ENCODE peak calls at places on chromosomes 2 and 18, in ten cellular contexts. One of them, this sample, is unnamed.
A peak's percentile ranks its signal among the peaks of the same experiment; 100 is the strongest.

GRCh38 chr2:6896930-6897759 is 19.6 kb downstream of the RSAD2 start:
- ATAC-seq in heart right ventricle: peak; percentile 58
- ATAC-seq in Panc1: no peak
- ATAC-seq in SK-N-SH treated with all-trans-retinoic acid at 6 μM for 48 hours: peak; percentile 74
- ATAC-seq in foreskin keratinocyte: no peak
- ATAC-seq in upper lobe of left lung: no peak
- ATAC-seq in activated naive CD8-positive, alpha-beta T cell treated with anti-CD3 and anti-CD28 coated beads, Interleukin-2, amount 10 ng/mL, durations not matched to agents 7 days and 5 days: no peak
- ATAC-seq in activated CD4-positive, alpha-beta T cell treated with anti-CD3 and anti-CD28 coated beads for 36 hours: peak; percentile 69
- ATAC-seq in CD8-positive, alpha-beta T cell: peak; percentile 58
- ATAC-seq in effector memory CD8-positive, alpha-beta T cell: peak; percentile 49
- ATAC-seq in this sample: no peak

GRCh38 chr2:133773862-133774674 is 205.8 kb upstream of the NCKAP5 start:
- ATAC-seq in heart right ventricle: peak; percentile 86
- ATAC-seq in Panc1: no peak
- ATAC-seq in SK-N-SH treated with all-trans-retinoic acid at 6 μM for 48 hours: no peak
- ATAC-seq in foreskin keratinocyte: no peak
- ATAC-seq in upper lobe of left lung: no peak
- ATAC-seq in activated naive CD8-positive, alpha-beta T cell treated with anti-CD3 and anti-CD28 coated beads, Interleukin-2, amount 10 ng/mL, durations not matched to agents 7 days and 5 days: no peak
- ATAC-seq in activated CD4-positive, alpha-beta T cell treated with anti-CD3 and anti-CD28 coated beads for 36 hours: no peak
- ATAC-seq in CD8-positive, alpha-beta T cell: no peak
- ATAC-seq in effector memory CD8-positive, alpha-beta T cell: no peak
- ATAC-seq in this sample: no peak

GRCh38 chr2:218329027-218329825 is 27.4 kb upstream of the CATIP start:
- ATAC-seq in heart right ventricle: no peak
- ATAC-seq in Panc1: peak; percentile 27
- ATAC-seq in SK-N-SH treated with all-trans-retinoic acid at 6 μM for 48 hours: no peak
- ATAC-seq in foreskin keratinocyte: no peak
- ATAC-seq in upper lobe of left lung: peak; percentile 77
- ATAC-seq in activated naive CD8-positive, alpha-beta T cell treated with anti-CD3 and anti-CD28 coated beads, Interleukin-2, amount 10 ng/mL, durations not matched to agents 7 days and 5 days: no peak
- ATAC-seq in activated CD4-positive, alpha-beta T cell treated with anti-CD3 and anti-CD28 coated beads for 36 hours: no peak
- ATAC-seq in CD8-positive, alpha-beta T cell: no peak
- ATAC-seq in effector memory CD8-positive, alpha-beta T cell: no peak
- ATAC-seq in this sample: no peak

GRCh38 chr2:78992451-78992806 is 33.1 kb upstream of the REG3G start:
- ATAC-seq in heart right ventricle: no peak
- ATAC-seq in Panc1: peak; percentile 89
- ATAC-seq in SK-N-SH treated with all-trans-retinoic acid at 6 μM for 48 hours: no peak
- ATAC-seq in foreskin keratinocyte: no peak
- ATAC-seq in upper lobe of left lung: no peak
- ATAC-seq in activated naive CD8-positive, alpha-beta T cell treated with anti-CD3 and anti-CD28 coated beads, Interleukin-2, amount 10 ng/mL, durations not matched to agents 7 days and 5 days: no peak
- ATAC-seq in activated CD4-positive, alpha-beta T cell treated with anti-CD3 and anti-CD28 coated beads for 36 hours: no peak
- ATAC-seq in CD8-positive, alpha-beta T cell: no peak
- ATAC-seq in effector memory CD8-positive, alpha-beta T cell: no peak
- ATAC-seq in this sample: no peak

GRCh38 chr2:38146917-38147307 is 71.0 kb upstream of the CYP1B1 start:
- ATAC-seq in heart right ventricle: peak; percentile 85
- ATAC-seq in Panc1: peak; percentile 97
- ATAC-seq in SK-N-SH treated with all-trans-retinoic acid at 6 μM for 48 hours: peak; percentile 98
- ATAC-seq in foreskin keratinocyte: peak; percentile 97
- ATAC-seq in upper lobe of left lung: peak; percentile 81
- ATAC-seq in activated naive CD8-positive, alpha-beta T cell treated with anti-CD3 and anti-CD28 coated beads, Interleukin-2, amount 10 ng/mL, durations not matched to agents 7 days and 5 days: no peak
- ATAC-seq in activated CD4-positive, alpha-beta T cell treated with anti-CD3 and anti-CD28 coated beads for 36 hours: peak; percentile 65
- ATAC-seq in CD8-positive, alpha-beta T cell: no peak
- ATAC-seq in effector memory CD8-positive, alpha-beta T cell: no peak
- ATAC-seq in this sample: peak; percentile 66

GRCh38 chr2:168330624-168331423 is 83.4 kb upstream of the STK39 start:
- ATAC-seq in heart right ventricle: no peak
- ATAC-seq in Panc1: no peak
- ATAC-seq in SK-N-SH treated with all-trans-retinoic acid at 6 μM for 48 hours: no peak
- ATAC-seq in foreskin keratinocyte: no peak
- ATAC-seq in upper lobe of left lung: no peak
- ATAC-seq in activated naive CD8-positive, alpha-beta T cell treated with anti-CD3 and anti-CD28 coated beads, Interleukin-2, amount 10 ng/mL, durations not matched to agents 7 days and 5 days: no peak
- ATAC-seq in activated CD4-positive, alpha-beta T cell treated with anti-CD3 and anti-CD28 coated beads for 36 hours: peak; percentile 68
- ATAC-seq in CD8-positive, alpha-beta T cell: no peak
- ATAC-seq in effector memory CD8-positive, alpha-beta T cell: no peak
- ATAC-seq in this sample: no peak

GRCh38 chr2:212005077-212005671 is 533.4 kb downstream of the ERBB4 start:
- ATAC-seq in heart right ventricle: peak; percentile 62
- ATAC-seq in Panc1: peak; percentile 72
- ATAC-seq in SK-N-SH treated with all-trans-retinoic acid at 6 μM for 48 hours: peak; percentile 89
- ATAC-seq in foreskin keratinocyte: peak; percentile 90
- ATAC-seq in upper lobe of left lung: no peak
- ATAC-seq in activated naive CD8-positive, alpha-beta T cell treated with anti-CD3 and anti-CD28 coated beads, Interleukin-2, amount 10 ng/mL, durations not matched to agents 7 days and 5 days: no peak
- ATAC-seq in activated CD4-positive, alpha-beta T cell treated with anti-CD3 and anti-CD28 coated beads for 36 hours: no peak
- ATAC-seq in CD8-positive, alpha-beta T cell: no peak
- ATAC-seq in effector memory CD8-positive, alpha-beta T cell: no peak
- ATAC-seq in this sample: no peak

GRCh38 chr2:16658082-16658481 is 7.6 kb downstream of the CYRIA start:
- ATAC-seq in heart right ventricle: peak; percentile 37
- ATAC-seq in Panc1: no peak
- ATAC-seq in SK-N-SH treated with all-trans-retinoic acid at 6 μM for 48 hours: no peak
- ATAC-seq in foreskin keratinocyte: no peak
- ATAC-seq in upper lobe of left lung: no peak
- ATAC-seq in activated naive CD8-positive, alpha-beta T cell treated with anti-CD3 and anti-CD28 coated beads, Interleukin-2, amount 10 ng/mL, durations not matched to agents 7 days and 5 days: no peak
- ATAC-seq in activated CD4-positive, alpha-beta T cell treated with anti-CD3 and anti-CD28 coated beads for 36 hours: no peak
- ATAC-seq in CD8-positive, alpha-beta T cell: no peak
- ATAC-seq in effector memory CD8-positive, alpha-beta T cell: no peak
- ATAC-seq in this sample: no peak

GRCh38 chr2:9294764-9295163 is 88.2 kb downstream of the ASAP2 start:
- ATAC-seq in heart right ventricle: no peak
- ATAC-seq in Panc1: no peak
- ATAC-seq in SK-N-SH treated with all-trans-retinoic acid at 6 μM for 48 hours: no peak
- ATAC-seq in foreskin keratinocyte: no peak
- ATAC-seq in upper lobe of left lung: no peak
- ATAC-seq in activated naive CD8-positive, alpha-beta T cell treated with anti-CD3 and anti-CD28 coated beads, Interleukin-2, amount 10 ng/mL, durations not matched to agents 7 days and 5 days: no peak
- ATAC-seq in activated CD4-positive, alpha-beta T cell treated with anti-CD3 and anti-CD28 coated beads for 36 hours: no peak
- ATAC-seq in CD8-positive, alpha-beta T cell: no peak
- ATAC-seq in effector memory CD8-positive, alpha-beta T cell: no peak
- ATAC-seq in this sample: no peak

GRCh38 chr2:85397925-85398331 is 12.2 kb downstream of the CAPG start:
- ATAC-seq in heart right ventricle: no peak
- ATAC-seq in Panc1: no peak
- ATAC-seq in SK-N-SH treated with all-trans-retinoic acid at 6 μM for 48 hours: no peak
- ATAC-seq in foreskin keratinocyte: no peak
- ATAC-seq in upper lobe of left lung: no peak
- ATAC-seq in activated naive CD8-positive, alpha-beta T cell treated with anti-CD3 and anti-CD28 coated beads, Interleukin-2, amount 10 ng/mL, durations not matched to agents 7 days and 5 days: no peak
- ATAC-seq in activated CD4-positive, alpha-beta T cell treated with anti-CD3 and anti-CD28 coated beads for 36 hours: no peak
- ATAC-seq in CD8-positive, alpha-beta T cell: no peak
- ATAC-seq in effector memory CD8-positive, alpha-beta T cell: no peak
- ATAC-seq in this sample: peak; percentile 12

GRCh38 chr2:69603146-69603743 is 40.3 kb downstream of the AAK1 start:
- ATAC-seq in heart right ventricle: no peak
- ATAC-seq in Panc1: no peak
- ATAC-seq in SK-N-SH treated with all-trans-retinoic acid at 6 μM for 48 hours: no peak
- ATAC-seq in foreskin keratinocyte: no peak
- ATAC-seq in upper lobe of left lung: no peak
- ATAC-seq in activated naive CD8-positive, alpha-beta T cell treated with anti-CD3 and anti-CD28 coated beads, Interleukin-2, amount 10 ng/mL, durations not matched to agents 7 days and 5 days: peak; percentile 21
- ATAC-seq in activated CD4-positive, alpha-beta T cell treated with anti-CD3 and anti-CD28 coated beads for 36 hours: no peak
- ATAC-seq in CD8-positive, alpha-beta T cell: peak; percentile 41
- ATAC-seq in effector memory CD8-positive, alpha-beta T cell: no peak
- ATAC-seq in this sample: no peak

GRCh38 chr2:66682476-66682875 is 247.6 kb downstream of the MEIS1 start:
- ATAC-seq in heart right ventricle: no peak
- ATAC-seq in Panc1: no peak
- ATAC-seq in SK-N-SH treated with all-trans-retinoic acid at 6 μM for 48 hours: no peak
- ATAC-seq in foreskin keratinocyte: no peak
- ATAC-seq in upper lobe of left lung: no peak
- ATAC-seq in activated naive CD8-positive, alpha-beta T cell treated with anti-CD3 and anti-CD28 coated beads, Interleukin-2, amount 10 ng/mL, durations not matched to agents 7 days and 5 days: no peak
- ATAC-seq in activated CD4-positive, alpha-beta T cell treated with anti-CD3 and anti-CD28 coated beads for 36 hours: no peak
- ATAC-seq in CD8-positive, alpha-beta T cell: no peak
- ATAC-seq in effector memory CD8-positive, alpha-beta T cell: no peak
- ATAC-seq in this sample: no peak

GRCh38 chr2:54429811-54430600 is 26.1 kb upstream of the SPTBN1 start:
- ATAC-seq in heart right ventricle: peak; percentile 30
- ATAC-seq in Panc1: no peak
- ATAC-seq in SK-N-SH treated with all-trans-retinoic acid at 6 μM for 48 hours: no peak
- ATAC-seq in foreskin keratinocyte: no peak
- ATAC-seq in upper lobe of left lung: peak; percentile 21
- ATAC-seq in activated naive CD8-positive, alpha-beta T cell treated with anti-CD3 and anti-CD28 coated beads, Interleukin-2, amount 10 ng/mL, durations not matched to agents 7 days and 5 days: peak; percentile 42
- ATAC-seq in activated CD4-positive, alpha-beta T cell treated with anti-CD3 and anti-CD28 coated beads for 36 hours: peak; percentile 53
- ATAC-seq in CD8-positive, alpha-beta T cell: no peak
- ATAC-seq in effector memory CD8-positive, alpha-beta T cell: no peak
- ATAC-seq in this sample: no peak

GRCh38 chr18:22332590-22332989 is 85.1 kb downstream of the CTAGE1 start:
- ATAC-seq in heart right ventricle: no peak
- ATAC-seq in Panc1: no peak
- ATAC-seq in SK-N-SH treated with all-trans-retinoic acid at 6 μM for 48 hours: peak; percentile 46
- ATAC-seq in foreskin keratinocyte: peak; percentile 47
- ATAC-seq in upper lobe of left lung: no peak
- ATAC-seq in activated naive CD8-positive, alpha-beta T cell treated with anti-CD3 and anti-CD28 coated beads, Interleukin-2, amount 10 ng/mL, durations not matched to agents 7 days and 5 days: no peak
- ATAC-seq in activated CD4-positive, alpha-beta T cell treated with anti-CD3 and anti-CD28 coated beads for 36 hours: no peak
- ATAC-seq in CD8-positive, alpha-beta T cell: peak; percentile 42
- ATAC-seq in effector memory CD8-positive, alpha-beta T cell: peak; percentile 49
- ATAC-seq in this sample: no peak

GRCh38 chr2:47592381-47592780 is 189.4 kb downstream of the MSH2 start:
- ATAC-seq in heart right ventricle: no peak
- ATAC-seq in Panc1: no peak
- ATAC-seq in SK-N-SH treated with all-trans-retinoic acid at 6 μM for 48 hours: no peak
- ATAC-seq in foreskin keratinocyte: no peak
- ATAC-seq in upper lobe of left lung: no peak
- ATAC-seq in activated naive CD8-positive, alpha-beta T cell treated with anti-CD3 and anti-CD28 coated beads, Interleukin-2, amount 10 ng/mL, durations not matched to agents 7 days and 5 days: no peak
- ATAC-seq in activated CD4-positive, alpha-beta T cell treated with anti-CD3 and anti-CD28 coated beads for 36 hours: no peak
- ATAC-seq in CD8-positive, alpha-beta T cell: no peak
- ATAC-seq in effector memory CD8-positive, alpha-beta T cell: no peak
- ATAC-seq in this sample: no peak

GRCh38 chr18:74268933-74269620 is 22.7 kb downstream of the CYB5A start:
- ATAC-seq in heart right ventricle: peak; percentile 71
- ATAC-seq in Panc1: no peak
- ATAC-seq in SK-N-SH treated with all-trans-retinoic acid at 6 μM for 48 hours: no peak
- ATAC-seq in foreskin keratinocyte: peak; percentile 6
- ATAC-seq in upper lobe of left lung: no peak
- ATAC-seq in activated naive CD8-positive, alpha-beta T cell treated with anti-CD3 and anti-CD28 coated beads, Interleukin-2, amount 10 ng/mL, durations not matched to agents 7 days and 5 days: no peak
- ATAC-seq in activated CD4-positive, alpha-beta T cell treated with anti-CD3 and anti-CD28 coated beads for 36 hours: no peak
- ATAC-seq in CD8-positive, alpha-beta T cell: no peak
- ATAC-seq in effector memory CD8-positive, alpha-beta T cell: no peak
- ATAC-seq in this sample: no peak

GRCh38 chr2:69046221-69046662 is 33.3 kb downstream of the ANTXR1 start:
- ATAC-seq in heart right ventricle: no peak
- ATAC-seq in Panc1: peak; percentile 86
- ATAC-seq in SK-N-SH treated with all-trans-retinoic acid at 6 μM for 48 hours: peak; percentile 70
- ATAC-seq in foreskin keratinocyte: no peak
- ATAC-seq in upper lobe of left lung: no peak
- ATAC-seq in activated naive CD8-positive, alpha-beta T cell treated with anti-CD3 and anti-CD28 coated beads, Interleukin-2, amount 10 ng/mL, durations not matched to agents 7 days and 5 days: no peak
- ATAC-seq in activated CD4-positive, alpha-beta T cell treated with anti-CD3 and anti-CD28 coated beads for 36 hours: no peak
- ATAC-seq in CD8-positive, alpha-beta T cell: no peak
- ATAC-seq in effector memory CD8-positive, alpha-beta T cell: no peak
- ATAC-seq in this sample: peak; percentile 27

GRCh38 chr2:150586858-150587257 is 99.4 kb upstream of the RND3 start:
- ATAC-seq in heart right ventricle: peak; percentile 42
- ATAC-seq in Panc1: no peak
- ATAC-seq in SK-N-SH treated with all-trans-retinoic acid at 6 μM for 48 hours: peak; percentile 52
- ATAC-seq in foreskin keratinocyte: peak; percentile 81
- ATAC-seq in upper lobe of left lung: no peak
- ATAC-seq in activated naive CD8-positive, alpha-beta T cell treated with anti-CD3 and anti-CD28 coated beads, Interleukin-2, amount 10 ng/mL, durations not matched to agents 7 days and 5 days: no peak
- ATAC-seq in activated CD4-positive, alpha-beta T cell treated with anti-CD3 and anti-CD28 coated beads for 36 hours: no peak
- ATAC-seq in CD8-positive, alpha-beta T cell: no peak
- ATAC-seq in effector memory CD8-positive, alpha-beta T cell: no peak
- ATAC-seq in this sample: peak; percentile 63

GRCh38 chr2:70977605-70978205 is 725 bp upstream of the ANKRD53 start:
- ATAC-seq in heart right ventricle: no peak
- ATAC-seq in Panc1: no peak
- ATAC-seq in SK-N-SH treated with all-trans-retinoic acid at 6 μM for 48 hours: peak; percentile 12
- ATAC-seq in foreskin keratinocyte: peak; percentile 37
- ATAC-seq in upper lobe of left lung: no peak
- ATAC-seq in activated naive CD8-positive, alpha-beta T cell treated with anti-CD3 and anti-CD28 coated beads, Interleukin-2, amount 10 ng/mL, durations not matched to agents 7 days and 5 days: no peak
- ATAC-seq in activated CD4-positive, alpha-beta T cell treated with anti-CD3 and anti-CD28 coated beads for 36 hours: peak; percentile 56
- ATAC-seq in CD8-positive, alpha-beta T cell: peak; percentile 27
- ATAC-seq in effector memory CD8-positive, alpha-beta T cell: no peak
- ATAC-seq in this sample: peak; percentile 67

GRCh38 chr2:127174977-127175376 is 45.1 kb downstream of the CYP27C1 start:
- ATAC-seq in heart right ventricle: peak; percentile 39
- ATAC-seq in Panc1: no peak
- ATAC-seq in SK-N-SH treated with all-trans-retinoic acid at 6 μM for 48 hours: peak; percentile 47
- ATAC-seq in foreskin keratinocyte: peak; percentile 52
- ATAC-seq in upper lobe of left lung: peak; percentile 29
- ATAC-seq in activated naive CD8-positive, alpha-beta T cell treated with anti-CD3 and anti-CD28 coated beads, Interleukin-2, amount 10 ng/mL, durations not matched to agents 7 days and 5 days: no peak
- ATAC-seq in activated CD4-positive, alpha-beta T cell treated with anti-CD3 and anti-CD28 coated beads for 36 hours: no peak
- ATAC-seq in CD8-positive, alpha-beta T cell: no peak
- ATAC-seq in effector memory CD8-positive, alpha-beta T cell: no peak
- ATAC-seq in this sample: peak; percentile 82

GRCh38 chr2:191521608-191522208 is 156.2 kb upstream of the NABP1 start:
- ATAC-seq in heart right ventricle: no peak
- ATAC-seq in Panc1: no peak
- ATAC-seq in SK-N-SH treated with all-trans-retinoic acid at 6 μM for 48 hours: no peak
- ATAC-seq in foreskin keratinocyte: no peak
- ATAC-seq in upper lobe of left lung: no peak
- ATAC-seq in activated naive CD8-positive, alpha-beta T cell treated with anti-CD3 and anti-CD28 coated beads, Interleukin-2, amount 10 ng/mL, durations not matched to agents 7 days and 5 days: no peak
- ATAC-seq in activated CD4-positive, alpha-beta T cell treated with anti-CD3 and anti-CD28 coated beads for 36 hours: no peak
- ATAC-seq in CD8-positive, alpha-beta T cell: no peak
- ATAC-seq in effector memory CD8-positive, alpha-beta T cell: no peak
- ATAC-seq in this sample: no peak

GRCh38 chr2:215479121-215479520 is 43.3 kb upstream of the FN1 start:
- ATAC-seq in heart right ventricle: no peak
- ATAC-seq in Panc1: no peak
- ATAC-seq in SK-N-SH treated with all-trans-retinoic acid at 6 μM for 48 hours: no peak
- ATAC-seq in foreskin keratinocyte: peak; percentile 46
- ATAC-seq in upper lobe of left lung: no peak
- ATAC-seq in activated naive CD8-positive, alpha-beta T cell treated with anti-CD3 and anti-CD28 coated beads, Interleukin-2, amount 10 ng/mL, durations not matched to agents 7 days and 5 days: no peak
- ATAC-seq in activated CD4-positive, alpha-beta T cell treated with anti-CD3 and anti-CD28 coated beads for 36 hours: no peak
- ATAC-seq in CD8-positive, alpha-beta T cell: no peak
- ATAC-seq in effector memory CD8-positive, alpha-beta T cell: no peak
- ATAC-seq in this sample: no peak

GRCh38 chr2:105782123-105782522 is 37.4 kb downstream of the NCK2 start:
- ATAC-seq in heart right ventricle: no peak
- ATAC-seq in Panc1: no peak
- ATAC-seq in SK-N-SH treated with all-trans-retinoic acid at 6 μM for 48 hours: no peak
- ATAC-seq in foreskin keratinocyte: no peak
- ATAC-seq in upper lobe of left lung: no peak
- ATAC-seq in activated naive CD8-positive, alpha-beta T cell treated with anti-CD3 and anti-CD28 coated beads, Interleukin-2, amount 10 ng/mL, durations not matched to agents 7 days and 5 days: no peak
- ATAC-seq in activated CD4-positive, alpha-beta T cell treated with anti-CD3 and anti-CD28 coated beads for 36 hours: peak; percentile 47
- ATAC-seq in CD8-positive, alpha-beta T cell: peak; percentile 41
- ATAC-seq in effector memory CD8-positive, alpha-beta T cell: no peak
- ATAC-seq in this sample: no peak

GRCh38 chr2:158120664-158121063 is 19.0 kb downstream of the UPP2 start:
- ATAC-seq in heart right ventricle: no peak
- ATAC-seq in Panc1: no peak
- ATAC-seq in SK-N-SH treated with all-trans-retinoic acid at 6 μM for 48 hours: no peak
- ATAC-seq in foreskin keratinocyte: no peak
- ATAC-seq in upper lobe of left lung: no peak
- ATAC-seq in activated naive CD8-positive, alpha-beta T cell treated with anti-CD3 and anti-CD28 coated beads, Interleukin-2, amount 10 ng/mL, durations not matched to agents 7 days and 5 days: no peak
- ATAC-seq in activated CD4-positive, alpha-beta T cell treated with anti-CD3 and anti-CD28 coated beads for 36 hours: no peak
- ATAC-seq in CD8-positive, alpha-beta T cell: no peak
- ATAC-seq in effector memory CD8-positive, alpha-beta T cell: no peak
- ATAC-seq in this sample: no peak

GRCh38 chr18:11751305-11752115 is 62.4 kb downstream of the GNAL start:
- ATAC-seq in heart right ventricle: no peak
- ATAC-seq in Panc1: no peak
- ATAC-seq in SK-N-SH treated with all-trans-retinoic acid at 6 μM for 48 hours: no peak
- ATAC-seq in foreskin keratinocyte: peak; percentile 30
- ATAC-seq in upper lobe of left lung: no peak
- ATAC-seq in activated naive CD8-positive, alpha-beta T cell treated with anti-CD3 and anti-CD28 coated beads, Interleukin-2, amount 10 ng/mL, durations not matched to agents 7 days and 5 days: no peak
- ATAC-seq in activated CD4-positive, alpha-beta T cell treated with anti-CD3 and anti-CD28 coated beads for 36 hours: no peak
- ATAC-seq in CD8-positive, alpha-beta T cell: no peak
- ATAC-seq in effector memory CD8-positive, alpha-beta T cell: no peak
- ATAC-seq in this sample: peak; percentile 61

GRCh38 chr2:121965666-121966065 is 210.2 kb downstream of the TSN start:
- ATAC-seq in heart right ventricle: no peak
- ATAC-seq in Panc1: no peak
- ATAC-seq in SK-N-SH treated with all-trans-retinoic acid at 6 μM for 48 hours: no peak
- ATAC-seq in foreskin keratinocyte: no peak
- ATAC-seq in upper lobe of left lung: no peak
- ATAC-seq in activated naive CD8-positive, alpha-beta T cell treated with anti-CD3 and anti-CD28 coated beads, Interleukin-2, amount 10 ng/mL, durations not matched to agents 7 days and 5 days: no peak
- ATAC-seq in activated CD4-positive, alpha-beta T cell treated with anti-CD3 and anti-CD28 coated beads for 36 hours: no peak
- ATAC-seq in CD8-positive, alpha-beta T cell: no peak
- ATAC-seq in effector memory CD8-positive, alpha-beta T cell: no peak
- ATAC-seq in this sample: no peak

GRCh38 chr2:56250153-56250729 is 66.5 kb downstream of the CCDC85A start:
- ATAC-seq in heart right ventricle: no peak
- ATAC-seq in Panc1: no peak
- ATAC-seq in SK-N-SH treated with all-trans-retinoic acid at 6 μM for 48 hours: no peak
- ATAC-seq in foreskin keratinocyte: no peak
- ATAC-seq in upper lobe of left lung: no peak
- ATAC-seq in activated naive CD8-positive, alpha-beta T cell treated with anti-CD3 and anti-CD28 coated beads, Interleukin-2, amount 10 ng/mL, durations not matched to agents 7 days and 5 days: no peak
- ATAC-seq in activated CD4-positive, alpha-beta T cell treated with anti-CD3 and anti-CD28 coated beads for 36 hours: no peak
- ATAC-seq in CD8-positive, alpha-beta T cell: no peak
- ATAC-seq in effector memory CD8-positive, alpha-beta T cell: no peak
- ATAC-seq in this sample: no peak

GRCh38 chr2:1823187-1824169 is 79.2 kb upstream of the PXDN start:
- ATAC-seq in heart right ventricle: no peak
- ATAC-seq in Panc1: no peak
- ATAC-seq in SK-N-SH treated with all-trans-retinoic acid at 6 μM for 48 hours: no peak
- ATAC-seq in foreskin keratinocyte: no peak
- ATAC-seq in upper lobe of left lung: no peak
- ATAC-seq in activated naive CD8-positive, alpha-beta T cell treated with anti-CD3 and anti-CD28 coated beads, Interleukin-2, amount 10 ng/mL, durations not matched to agents 7 days and 5 days: peak; percentile 62
- ATAC-seq in activated CD4-positive, alpha-beta T cell treated with anti-CD3 and anti-CD28 coated beads for 36 hours: no peak
- ATAC-seq in CD8-positive, alpha-beta T cell: no peak
- ATAC-seq in effector memory CD8-positive, alpha-beta T cell: peak; percentile 37
- ATAC-seq in this sample: no peak

This sample was measured in esophagus mucosa.